ENCODE peak calls at places on chromosomes 3 and 15, in eight cellular contexts. L is neural progenitor cell, F is AG09309, Z is astrocyte of the cerebellum, O is left ventricle myocardium inferior, V is sigmoid colon, W is mucosa of descending colon, U is bronchial epithelial cell. P is an unnamed sample.

GRCh38 chr15:76160426-76161152 is 100.8 kb downstream of the TMEM266 start:
- DNase-seq in O (peak), V (no peak), Z (no peak), F (no peak), U (peak), W (no peak), L (no peak), P (no peak)

GRCh38 chr3:55416381-55416821 is 70.7 kb downstream of the WNT5A start:
- DNase-seq in Z (peak), V (no peak), F (peak), W (no peak), O (no peak), U (peak), L (no peak), P (peak)

GRCh38 chr3:101829066-101829830 is 20.1 kb upstream of the NFKBIZ start:
- DNase-seq in L (peak), O (peak), U (peak), F (no peak), Z (no peak), V (peak), W (peak), P (no peak)

GRCh38 chr3:143119974-143120715 is 574 bp downstream of the CHST2 start:
- DNase-seq in O (peak), W (peak), Z (no peak), L (peak), F (no peak), V (no peak), U (no peak), P (no peak)

GRCh38 chr3:197590313-197590962 is 34.7 kb upstream of the BDH1 start:
- DNase-seq in W (peak), F (no peak), Z (no peak), V (no peak), U (no peak), O (no peak), L (no peak), P (no peak)

GRCh38 chr15:68333775-68334470 is 56.4 kb downstream of the FEM1B start:
- DNase-seq in Z (no peak), U (no peak), F (no peak), V (peak), O (peak), W (no peak), L (no peak), P (no peak)

GRCh38 chr3:55519016-55519415 is 31.9 kb upstream of the WNT5A start:
- DNase-seq in L (no peak), V (no peak), Z (no peak), U (peak), F (peak), W (no peak), O (no peak), P (no peak)

GRCh38 chr3:6282920-6283319 is 578.0 kb upstream of the GRM7 start:
- DNase-seq in W (no peak), O (no peak), U (no peak), Z (no peak), L (no peak), V (peak), F (no peak), P (no peak)

GRCh38 chr3:152574461-152575079 is 260.4 kb upstream of the P2RY1 start:
- DNase-seq in F (peak), L (peak), U (peak), O (peak), V (no peak), Z (peak), W (no peak), P (no peak)

GRCh38 chr3:144053121-144053520 is 81.5 kb downstream of the DIPK2A start:
- DNase-seq in W (no peak), L (no peak), F (peak), Z (peak), O (no peak), U (peak), V (no peak), P (no peak)

GRCh38 chr3:64008952-64009351 is 14.3 kb downstream of the PSMD6 start:
- DNase-seq in O (no peak), V (no peak), F (no peak), W (no peak), U (no peak), Z (no peak), L (no peak), P (no peak)

GRCh38 chr3:127666684-127667083 is 6.1 kb upstream of the ABTB1 start:
- DNase-seq in F (no peak), O (no peak), L (no peak), U (no peak), W (no peak), V (no peak), Z (no peak), P (no peak)

GRCh38 chr3:8986741-8987672 is 23.7 kb upstream of the RAD18 start:
- DNase-seq in W (no peak), U (no peak), F (no peak), O (no peak), Z (no peak), V (no peak), L (no peak), P (no peak)

GRCh38 chr3:46228259-46229222 is 13.7 kb upstream of the CCR3 start:
- DNase-seq in V (peak), U (peak), L (no peak), F (peak), O (no peak), W (no peak), Z (no peak), P (no peak)

GRCh38 chr3:86938305-86938704 is 52.6 kb downstream of the VGLL3 start:
- DNase-seq in W (no peak), F (no peak), O (no peak), U (no peak), V (no peak), Z (no peak), L (no peak), P (no peak)

GRCh38 chr3:44989141-44989540 is 13.1 kb downstream of the EXOSC7 start:
- DNase-seq in L (no peak), F (no peak), O (no peak), Z (no peak), V (no peak), W (no peak), U (no peak), P (no peak)

GRCh38 chr3:178513539-178514410 is 22.5 kb upstream of the KCNMB2 start:
- DNase-seq in O (no peak), Z (no peak), L (no peak), W (no peak), V (no peak), F (peak), U (no peak), P (no peak)

DNA sequence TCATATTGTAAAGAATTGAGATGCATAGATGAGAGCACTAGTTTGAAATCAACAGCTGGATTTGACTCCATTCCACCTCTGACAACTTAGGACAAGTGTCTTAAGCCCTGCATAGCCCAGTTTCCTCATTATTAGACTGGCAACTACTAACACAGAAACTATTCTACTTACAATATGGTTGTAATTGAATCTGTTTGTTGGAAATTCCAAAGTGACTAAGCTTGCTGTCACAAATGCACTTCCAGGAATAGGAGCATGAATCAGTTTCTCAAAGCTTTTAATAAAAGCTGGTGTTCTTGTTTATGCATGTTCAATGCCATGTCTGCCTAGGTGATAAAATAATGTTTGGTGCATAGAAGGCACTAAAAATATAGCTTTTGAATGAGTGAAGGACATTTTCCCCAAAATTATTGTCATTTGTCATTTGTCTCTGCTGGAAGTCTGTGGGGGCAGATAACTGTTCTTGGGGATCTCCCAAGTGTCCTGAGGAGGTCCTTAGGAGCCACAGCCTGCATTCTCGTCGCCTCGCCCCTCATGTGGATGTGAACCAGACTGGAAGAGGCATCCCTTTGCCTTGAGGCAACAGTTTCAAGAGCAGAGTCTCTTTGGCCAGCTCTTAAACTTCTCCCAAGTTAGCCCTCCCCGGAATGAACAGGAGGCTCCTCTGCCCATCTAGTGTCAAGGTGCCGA is 40.4 kb upstream of the CD47 start:
- DNase-seq in V (no peak), Z (peak), F (peak), O (no peak), U (peak), W (no peak), L (no peak), P (peak)
- H3K4me3 ChIP-seq in V (no peak), Z (no peak), F (no peak), O (no peak), U (no peak), W (no peak), L (no peak), P (no peak)

GRCh38 chr15:43187544-43188155 is 2.4 kb downstream of the CCNDBP1 start:
- DNase-seq in L (peak), W (no peak), U (peak), F (peak), Z (peak), V (no peak), O (no peak), P (no peak)
- TF ChIP-seq CTCF in L (peak), W (peak), U (peak), F (peak), Z (peak), V (peak), O (peak), P (peak)

DNA sequence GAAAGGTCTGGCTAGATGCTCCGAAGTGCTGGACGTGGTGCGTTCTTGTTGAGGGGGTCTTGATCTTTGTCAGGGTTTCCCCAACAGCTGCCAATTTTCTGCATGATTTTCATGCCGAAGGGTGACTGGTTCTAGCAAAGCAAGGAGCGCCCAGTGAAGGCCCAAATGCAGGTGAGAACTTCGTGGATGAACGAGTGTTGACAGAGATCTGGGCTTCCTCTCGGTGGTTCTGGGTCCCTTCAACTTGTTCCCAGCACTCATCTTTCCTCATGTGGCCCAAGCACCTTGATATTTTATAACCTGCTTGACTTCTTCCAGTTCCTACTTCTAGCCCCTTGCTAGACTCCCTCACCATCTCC is 40.8 kb upstream of the TFRC start:
- DNase-seq in V (no peak), U (no peak), Z (no peak), L (no peak), O (no peak), W (no peak), F (no peak), P (no peak)
- H3K4me3 ChIP-seq in V (no peak), U (no peak), Z (no peak), L (no peak), O (no peak), W (no peak), F (no peak), P (no peak)

GRCh38 chr15:91271565-91272153 is 171.6 kb downstream of the SV2B start:
- DNase-seq in U (peak), L (peak), F (peak), W (no peak), O (no peak), V (no peak), Z (peak), P (no peak)

GRCh38 chr15:91265431-91265940 is 165.4 kb downstream of the SV2B start:
- DNase-seq in L (no peak), U (no peak), O (no peak), F (no peak), V (no peak), Z (no peak), W (no peak), P (no peak)

GRCh38 chr15:91270747-91271146 is 170.7 kb downstream of the SV2B start:
- DNase-seq in U (no peak), F (no peak), V (no peak), O (no peak), W (no peak), Z (no peak), L (no peak), P (no peak)

GRCh38 chr15:91264651-91265351 is 164.7 kb downstream of the SV2B start:
- DNase-seq in O (no peak), L (no peak), V (no peak), U (no peak), F (no peak), Z (no peak), W (no peak), P (no peak)

DNA sequence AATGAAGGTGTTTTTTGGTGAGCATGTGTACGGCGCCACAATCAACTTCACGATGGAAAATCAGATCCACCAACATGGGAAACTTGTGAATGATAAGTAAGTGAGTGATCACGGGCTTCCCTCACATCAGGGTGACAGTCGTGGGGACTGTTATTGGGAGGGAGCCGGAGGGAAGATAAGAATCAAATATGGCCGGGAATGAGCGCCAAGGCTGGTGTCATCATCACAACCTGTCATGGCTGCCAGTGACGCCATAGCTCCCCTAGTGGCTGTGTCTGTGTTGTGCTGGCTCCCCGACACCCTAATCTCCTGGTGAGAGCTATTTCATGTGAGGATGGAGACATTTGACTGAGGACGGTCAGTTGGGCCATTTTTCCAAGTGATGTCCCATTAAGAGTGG is 168.5 kb downstream of the SV2B start:
- DNase-seq in O (no peak), L (peak), U (no peak), V (no peak), Z (no peak), F (no peak), W (no peak), P (no peak)
- TF ChIP-seq CTCF in O (peak), L (peak), U (peak), V (no peak), Z (peak), F (peak), W (no peak), P (peak)

DNA sequence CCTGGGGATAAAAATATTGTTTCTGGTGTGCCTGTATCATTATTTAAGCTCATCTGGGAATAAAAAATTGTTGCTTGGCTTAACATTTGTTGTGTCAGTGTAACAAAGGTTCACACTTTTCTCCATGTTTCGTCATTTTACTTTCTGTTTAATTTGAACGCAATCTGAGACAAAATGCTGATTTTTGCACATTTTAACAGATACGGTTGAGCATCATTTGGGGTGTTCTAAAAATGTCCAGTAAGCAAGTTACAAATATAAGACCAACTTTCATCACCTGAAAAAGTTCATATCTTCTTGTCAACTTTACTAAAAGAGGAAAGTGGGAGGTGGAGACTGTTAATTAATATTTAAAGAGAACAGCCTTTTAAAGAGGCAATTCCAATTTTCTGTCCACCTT is 134.8 kb upstream of the CNTN4 start:
- DNase-seq in F (no peak), U (no peak), L (no peak), Z (no peak), O (no peak), W (no peak), V (no peak), P (no peak)
- H3K4me3 ChIP-seq in F (no peak), U (no peak), L (no peak), Z (no peak), O (no peak), W (no peak), V (no peak), P (no peak)

GRCh38 chr3:183193762-183194701 is 31.5 kb upstream of the LAMP3 start:
- DNase-seq in O (no peak), U (no peak), L (no peak), Z (no peak), W (no peak), F (no peak), V (no peak), P (no peak)

GRCh38 chr3:183189641-183190040 is 27.1 kb upstream of the LAMP3 start:
- DNase-seq in L (no peak), V (no peak), O (no peak), W (no peak), Z (no peak), F (no peak), U (no peak), P (no peak)

GRCh38 chr3:183185696-183186095 is 23.2 kb upstream of the LAMP3 start:
- DNase-seq in F (peak), V (no peak), O (no peak), W (no peak), L (no peak), Z (no peak), U (peak), P (peak)

GRCh38 chr3:183192650-183193300 is 30.2 kb upstream of the LAMP3 start:
- DNase-seq in F (no peak), L (no peak), Z (no peak), V (no peak), O (no peak), U (no peak), W (no peak), P (no peak)

GRCh38 chr3:183188895-183189462 is 26.4 kb upstream of the LAMP3 start:
- DNase-seq in O (peak), V (no peak), U (peak), W (no peak), F (no peak), Z (no peak), L (peak), P (no peak)
- TF ChIP-seq CTCF in O (peak), V (no peak), U (peak), W (no peak), F (peak), Z (peak), L (peak), P (peak)

DNA sequence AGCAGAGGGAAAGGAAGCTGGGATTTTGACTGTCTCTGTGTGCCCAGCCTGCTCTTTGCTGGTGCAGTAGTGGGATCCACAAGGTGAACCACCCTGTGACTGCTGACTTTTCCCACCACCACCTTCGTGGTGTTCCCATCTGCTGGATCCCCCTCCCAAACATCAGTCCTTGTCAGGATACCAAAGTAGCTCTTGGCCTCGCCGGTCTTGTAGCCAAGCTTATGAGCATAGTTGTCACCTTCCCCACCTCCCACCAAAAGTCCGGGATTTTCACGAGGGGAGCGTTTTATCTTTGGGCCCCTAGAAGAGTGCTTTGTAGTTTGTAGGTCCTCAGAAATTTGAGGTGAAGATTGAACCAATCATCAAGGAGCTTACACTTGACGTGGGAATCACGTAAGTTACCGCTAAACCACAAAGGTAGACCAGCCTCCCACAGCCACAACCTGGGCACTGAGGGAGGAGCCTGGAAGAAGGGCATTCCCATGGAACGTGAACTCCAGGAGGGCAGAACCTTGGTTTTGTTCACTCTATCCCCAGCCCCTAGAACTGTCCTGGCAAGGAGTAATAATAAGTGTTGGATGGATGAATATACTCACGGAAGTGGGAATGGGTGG is 892 bp upstream of the TEX264 start:
- DNase-seq in O (no peak), F (no peak), Z (no peak), W (no peak), V (no peak), L (no peak), U (peak), P (no peak)
- H3K4me3 ChIP-seq in O (peak), F (no peak), Z (peak), W (no peak), V (no peak), L (peak), U (peak), P (peak)

GRCh38 chr15:96582473-96582872 is 252.0 kb downstream of the NR2F2 start:
- DNase-seq in W (no peak), Z (no peak), V (no peak), U (no peak), L (no peak), O (no peak), F (no peak), P (no peak)

GRCh38 chr15:96583671-96584070 is 253.2 kb downstream of the NR2F2 start:
- DNase-seq in O (no peak), W (no peak), L (no peak), F (no peak), Z (no peak), V (no peak), U (peak), P (no peak)

GRCh38 chr15:96586901-96587300 is 256.4 kb downstream of the NR2F2 start:
- DNase-seq in Z (no peak), W (no peak), L (no peak), F (no peak), V (no peak), O (no peak), U (no peak), P (no peak)

DNA sequence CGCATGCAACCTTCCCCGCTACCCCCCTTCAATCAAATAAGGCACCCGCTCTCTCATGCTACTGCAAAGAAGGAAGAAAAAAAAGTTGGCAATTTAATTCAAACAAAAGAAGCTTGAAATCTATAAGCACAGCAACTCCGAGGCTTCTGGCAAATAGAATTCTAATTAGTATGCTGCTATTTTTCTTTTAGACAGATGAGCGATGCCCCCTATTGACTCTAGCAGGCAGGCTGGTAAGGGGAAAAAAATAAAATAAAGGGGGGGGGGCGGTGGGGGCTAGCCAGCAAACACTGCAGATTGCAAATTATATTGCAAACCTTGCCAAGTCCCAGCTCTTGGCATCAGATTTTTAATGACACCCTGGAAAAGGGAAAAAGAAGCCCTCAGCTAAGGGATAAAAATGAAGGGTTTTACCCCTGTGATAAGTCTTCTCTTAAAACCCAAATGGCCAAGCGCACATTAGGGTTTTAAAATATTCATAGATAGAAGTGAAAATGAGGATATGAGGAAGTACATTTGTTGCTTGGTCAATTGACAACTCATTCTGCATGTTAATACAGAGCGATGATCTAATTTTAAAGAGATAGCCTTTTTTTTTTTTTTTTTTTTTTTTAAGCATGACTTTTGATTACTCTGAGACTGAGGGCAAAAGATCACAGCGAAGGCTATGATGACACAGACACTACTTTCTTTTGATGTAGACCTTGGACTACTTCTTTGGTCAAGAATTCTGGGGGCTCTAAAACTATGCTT is 255.3 kb downstream of the NR2F2 start:
- DNase-seq in V (no peak), L (peak), Z (no peak), W (no peak), O (no peak), U (peak), F (no peak), P (no peak)
- TF ChIP-seq CTCF in V (no peak), L (peak), Z (peak), W (no peak), O (peak), U (peak), F (peak), P (peak)

P was measured in epithelial cell of proximal tubule.